ENCODE peak calls at places on chromosomes 3 and 15, in four cellular contexts. G is M059J; P is effector memory CD4-positive, alpha-beta T cell; E is kidney tubule cell. T is an unnamed sample.

GRCh38 chr3:51845129-51845528 is 16.3 kb upstream of the IQCF2 start:
- DNase-seq in P (no peak), G (no peak), E (no peak), T (no peak)

GRCh38 chr15:28786521-28786920 is 61.9 kb downstream of the GOLGA6L7 start:
- DNase-seq in G (no peak), P (no peak), E (no peak), T (no peak)

GRCh38 chr3:192303235-192303634 is 424.1 kb downstream of the FGF12 start:
- DNase-seq in P (no peak), G (no peak), E (no peak), T (no peak)

GRCh38 chr15:29091666-29092065 is 178.0 kb downstream of the NSMCE3 start:
- DNase-seq in G (no peak), P (no peak), E (no peak), T (no peak)

GRCh38 chr3:45966969-45967640 is 23.8 kb downstream of the CXCR6 start:
- DNase-seq in E (no peak), P (no peak), G (no peak), T (no peak)

GRCh38 chr3:53519047-53519717 is 24.8 kb downstream of the CACNA1D start:
- DNase-seq in G (no peak), E (no peak), P (no peak), T (no peak)

GRCh38 chr3:27281671-27282150 is 87.5 kb downstream of the NEK10 start:
- DNase-seq in E (no peak), P (no peak), G (no peak), T (no peak)

GRCh38 chr3:13650210-13651056 is 101.5 kb downstream of the FBLN2 start:
- DNase-seq in P (peak; percentile 55), G (peak; percentile 44), E (peak; percentile 53), T (no peak)

GRCh38 chr15:49456166-49456565 is 33.1 kb downstream of the FGF7 start:
- DNase-seq in P (no peak), E (no peak), G (no peak), T (no peak)

GRCh38 chr3:182455011-182455410 is 338.3 kb upstream of the ATP11B start:
- DNase-seq in G (peak; percentile 7), P (no peak), E (peak; percentile 22), T (no peak)

GRCh38 chr3:147943265-147943945 is 534.2 kb downstream of the ZIC1 start:
- DNase-seq in P (no peak), G (peak; percentile 94), E (peak; percentile 86), T (no peak)

GRCh38 chr3:177041021-177041729 is 156.1 kb downstream of the TBL1XR1 start:
- DNase-seq in E (peak; percentile 4), P (no peak), G (peak; percentile 89), T (no peak)

GRCh38 chr3:64462203-64463120 is 225.3 kb downstream of the ADAMTS9 start:
- DNase-seq in G (peak; percentile 85), P (no peak), E (peak; percentile 78), T (no peak)

GRCh38 chr15:42605281-42605744 is 29.9 kb downstream of the STARD9 start:
- DNase-seq in P (no peak), E (no peak), G (no peak), T (no peak)

GRCh38 chr3:11452312-11452711 is 180.1 kb downstream of the ATG7 start:
- DNase-seq in G (no peak), P (no peak), E (no peak), T (no peak)

GRCh38 chr15:76150508-76150907 is 90.7 kb downstream of the TMEM266 start:
- DNase-seq in P (no peak), G (peak; percentile 8), E (no peak), T (no peak)

GRCh38 chr15:75761446-75762356 is 49.1 kb upstream of the CSPG4 start:
- DNase-seq in G (no peak), P (no peak), E (no peak), T (no peak)

GRCh38 chr3:58292866-58293265 is 13.2 kb upstream of the RPP14 start:
- DNase-seq in E (no peak), P (no peak), G (no peak), T (no peak)

GRCh38 chr15:88897456-88898194 is 2.3 kb upstream of the HAPLN3 start:
- DNase-seq in P (no peak), E (peak; percentile 82), G (peak; percentile 81), T (no peak)

GRCh38 chr3:47250309-47251060 is 32.1 kb downstream of the KIF9 start:
- DNase-seq in E (peak; percentile 45), P (no peak), G (peak; percentile 58), T (no peak)

GRCh38 chr3:182215881-182216280 is 504.2 kb downstream of the SOX2 start:
- DNase-seq in E (no peak), P (no peak), G (no peak), T (no peak)

GRCh38 chr3:186651678-186652215 is 11.5 kb downstream of the FETUB start:
- DNase-seq in P (no peak), E (no peak), G (no peak), T (no peak)

GRCh38 chr15:55740981-55741591 is 1.9 kb downstream of the PRTG start:
- DNase-seq in G (peak; percentile 32), P (no peak), E (no peak), T (no peak)

GRCh38 chr3:13190376-13190762 is 117.1 kb upstream of the IQSEC1 start:
- DNase-seq in P (no peak), E (no peak), G (no peak), T (no peak)

GRCh38 chr3:168124791-168125190 is 29.1 kb upstream of the GOLIM4 start:
- DNase-seq in E (no peak), G (no peak), P (no peak), T (no peak)

GRCh38 chr3:126519506-126520455 is 2.2 kb upstream of the UROC1 start:
- DNase-seq in E (no peak), P (no peak), G (no peak), T (no peak)

GRCh38 chr3:178352300-178353021 is 183.8 kb upstream of the KCNMB2 start:
- DNase-seq in P (no peak), E (peak; percentile 73), G (peak; percentile 95), T (no peak)

GRCh38 chr3:183844606-183845005 is 19.2 kb upstream of the MAP6D1 start:
- DNase-seq in P (no peak), E (peak; percentile 56), G (peak; percentile 87), T (no peak)

GRCh38 chr3:85183390-85183789 is 224.6 kb downstream of the CADM2 start:
- DNase-seq in E (no peak), G (no peak), P (no peak), T (no peak)

GRCh38 chr15:50058231-50058630 is 60.8 kb downstream of the ATP8B4 start:
- DNase-seq in G (peak; percentile 85), E (no peak), P (no peak), T (no peak)

GRCh38 chr15:98725874-98726273 is 77.5 kb downstream of the IGF1R start:
- DNase-seq in E (no peak), G (no peak), P (no peak), T (no peak)